ENCODE peak calls at places on chromosomes 5 and 9, in four cellular contexts. One of them, this sample, is unnamed.

GRCh38 chr9:128145536-128145935 is 3.7 kb upstream of the LCN2 start:
- DNase-seq in H1: no peak
- DNase-seq in K562: no peak
- DNase-seq in HepG2: no peak
- DNase-seq in this sample: no peak

GRCh38 chr5:95283022-95283615 is 1.8 kb downstream of the MCTP1 start:
- DNase-seq in K562: no peak
- DNase-seq in HepG2: no peak
- DNase-seq in H1: no peak
- DNase-seq in this sample: no peak

GRCh38 chr5:67206381-67207328 is 10.1 kb upstream of the CD180 start:
- DNase-seq in K562: peak
- DNase-seq in H1: no peak
- DNase-seq in HepG2: peak
- DNase-seq in this sample: peak

GRCh38 chr5:72661405-72661804 is 154.2 kb upstream of the ZNF366 start:
- DNase-seq in HepG2: no peak
- DNase-seq in K562: no peak
- DNase-seq in H1: no peak
- DNase-seq in this sample: peak

GRCh38 chr9:113322671-113323070 is 17.4 kb downstream of the WDR31 start:
- DNase-seq in H1: no peak
- DNase-seq in K562: no peak
- DNase-seq in HepG2: no peak
- DNase-seq in this sample: no peak

GRCh38 chr5:40904205-40904993 is 4.9 kb upstream of the C7 start:
- DNase-seq in H1: peak
- DNase-seq in K562: peak
- DNase-seq in HepG2: peak
- DNase-seq in this sample: peak

GRCh38 chr5:35851282-35851681 is 5.4 kb upstream of the IL7R start:
- DNase-seq in H1: no peak
- DNase-seq in K562: no peak
- DNase-seq in HepG2: no peak
- DNase-seq in this sample: no peak

GRCh38 chr5:83608122-83608521 is 112.5 kb downstream of the HAPLN1 start:
- DNase-seq in K562: peak
- DNase-seq in H1: peak
- DNase-seq in HepG2: peak
- DNase-seq in this sample: peak

GRCh38 chr9:110809038-110809595 is 140.5 kb downstream of the MUSK start:
- DNase-seq in K562: no peak
- DNase-seq in H1: no peak
- DNase-seq in HepG2: no peak
- DNase-seq in this sample: no peak

GRCh38 chr5:25119654-25120053 is 474.9 kb upstream of the CDH10 start:
- DNase-seq in HepG2: peak
- DNase-seq in K562: peak
- DNase-seq in H1: no peak
- DNase-seq in this sample: peak

GRCh38 chr5:67969631-67970030 is 245.9 kb upstream of the PIK3R1 start:
- DNase-seq in HepG2: no peak
- DNase-seq in K562: no peak
- DNase-seq in H1: no peak
- DNase-seq in this sample: no peak

GRCh38 chr5:140381972-140382371 is 19.7 kb upstream of the ANKHD1 start:
- DNase-seq in HepG2: no peak
- DNase-seq in H1: no peak
- DNase-seq in K562: peak
- DNase-seq in this sample: no peak

GRCh38 chr5:148202531-148203092 is at the start of gene SPINK6:
- DNase-seq in K562: no peak
- DNase-seq in H1: no peak
- DNase-seq in HepG2: no peak
- DNase-seq in this sample: no peak

GRCh38 chr9:129751841-129752801 is 721 bp downstream of the PTGES start:
- DNase-seq in HepG2: no peak
- DNase-seq in H1: no peak
- DNase-seq in K562: no peak
- DNase-seq in this sample: no peak

GRCh38 chr5:94776167-94776566 is 157.7 kb downstream of the SLF1 start:
- DNase-seq in K562: no peak
- DNase-seq in HepG2: no peak
- DNase-seq in H1: no peak
- DNase-seq in this sample: no peak

GRCh38 chr9:99722852-99723251 is 98.8 kb upstream of the NR4A3 start:
- DNase-seq in K562: no peak
- DNase-seq in HepG2: no peak
- DNase-seq in H1: no peak
- DNase-seq in this sample: no peak

GRCh38 chr5:149432861-149433462 is 53.9 kb upstream of the IL17B start:
- DNase-seq in HepG2: no peak
- DNase-seq in K562: no peak
- DNase-seq in H1: no peak
- DNase-seq in this sample: no peak

GRCh38 chr5:10860645-10861455 is 99.8 kb upstream of the DAP start:
- DNase-seq in H1: no peak
- DNase-seq in HepG2: no peak
- DNase-seq in K562: no peak
- DNase-seq in this sample: no peak

GRCh38 chr5:11791777-11792176 is 112.5 kb downstream of the CTNND2 start:
- DNase-seq in H1: no peak
- DNase-seq in HepG2: no peak
- DNase-seq in K562: no peak
- DNase-seq in this sample: no peak

GRCh38 chr9:108933641-108934322 is at the start of gene ELP1:
- DNase-seq in H1: peak
- DNase-seq in HepG2: peak
- DNase-seq in K562: peak
- DNase-seq in this sample: peak

GRCh38 chr5:144309265-144309664 is 138.6 kb downstream of the KCTD16 start:
- DNase-seq in K562: no peak
- DNase-seq in H1: no peak
- DNase-seq in HepG2: peak
- DNase-seq in this sample: no peak

DNA sequence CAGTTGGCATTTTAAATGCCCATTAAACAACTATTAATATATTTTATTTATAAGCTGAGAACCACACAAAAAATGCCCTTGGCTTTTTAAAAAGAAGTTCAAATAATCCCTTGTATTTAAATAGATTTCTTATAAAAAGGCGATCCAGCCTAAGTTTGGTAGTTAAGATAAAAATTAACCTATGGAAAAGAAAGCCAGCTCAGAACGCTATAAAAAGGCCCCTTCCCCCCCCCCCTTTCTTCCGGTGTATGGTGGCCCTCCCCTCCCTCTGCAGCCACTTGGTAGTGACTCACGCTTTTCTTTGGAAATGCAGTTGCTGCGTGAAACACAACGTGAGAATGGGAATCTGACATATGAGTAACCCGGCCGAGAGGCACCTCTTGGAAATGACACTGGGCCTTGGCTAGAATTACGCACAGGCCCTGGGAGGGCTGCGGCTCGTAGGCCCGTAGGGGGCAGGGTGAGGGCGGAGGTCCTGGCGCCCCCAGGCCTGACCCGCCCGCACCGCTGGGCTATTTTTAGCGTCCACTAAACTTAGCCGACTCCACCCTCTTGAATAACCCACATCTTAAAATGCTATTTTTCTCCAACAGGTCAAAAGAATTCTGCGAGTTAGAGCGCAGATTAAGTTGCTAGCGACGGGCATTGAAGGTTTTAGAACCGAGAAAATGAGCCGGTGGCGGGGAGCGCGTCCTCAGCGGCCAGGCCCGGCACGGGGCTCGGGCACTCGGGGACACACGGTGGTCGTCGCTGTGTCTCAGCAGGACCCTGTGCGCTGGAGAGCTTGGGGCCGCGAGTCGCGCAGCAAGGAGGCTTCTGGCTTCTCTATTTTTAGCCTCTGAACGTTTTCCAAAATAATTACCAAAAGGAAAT is 168.7 kb downstream of the AUH start:
- DNase-seq in K562: peak
- DNase-seq in HepG2: peak
- DNase-seq in H1: peak
- DNase-seq in this sample: peak
- TF ChIP-seq EP300 in K562: peak
- TF ChIP-seq EP300 in HepG2: peak
- TF ChIP-seq EP300 in H1: no peak
- TF ChIP-seq EP300 in this sample: peak

DNA sequence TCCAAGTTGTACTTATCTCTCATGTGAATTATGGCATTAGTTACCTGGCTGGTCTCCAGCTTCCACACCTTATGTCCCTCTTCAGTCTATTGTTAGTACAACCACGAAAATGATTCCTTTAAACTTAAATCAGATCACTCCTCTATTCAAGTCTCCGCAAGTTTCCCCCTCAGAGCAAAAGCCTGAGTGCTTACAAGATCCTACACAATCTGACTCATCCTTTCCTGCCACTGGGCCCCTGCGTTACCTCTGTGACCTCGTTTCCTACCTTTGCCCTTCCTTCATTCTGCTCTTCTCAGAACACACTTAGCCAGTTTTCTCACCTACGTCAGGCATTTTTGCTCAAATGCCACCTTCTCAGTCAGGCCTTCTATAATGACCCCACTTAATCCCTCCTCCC is 45.1 kb upstream of the GLIS3 start:
- DNase-seq in K562: no peak
- DNase-seq in HepG2: no peak
- DNase-seq in H1: no peak
- DNase-seq in this sample: no peak
- TF ChIP-seq PHF8 in K562: no peak
- TF ChIP-seq PHF8 in HepG2: no peak
- TF ChIP-seq PHF8 in H1: no peak
- TF ChIP-seq PHF8 in this sample: no peak

DNA sequence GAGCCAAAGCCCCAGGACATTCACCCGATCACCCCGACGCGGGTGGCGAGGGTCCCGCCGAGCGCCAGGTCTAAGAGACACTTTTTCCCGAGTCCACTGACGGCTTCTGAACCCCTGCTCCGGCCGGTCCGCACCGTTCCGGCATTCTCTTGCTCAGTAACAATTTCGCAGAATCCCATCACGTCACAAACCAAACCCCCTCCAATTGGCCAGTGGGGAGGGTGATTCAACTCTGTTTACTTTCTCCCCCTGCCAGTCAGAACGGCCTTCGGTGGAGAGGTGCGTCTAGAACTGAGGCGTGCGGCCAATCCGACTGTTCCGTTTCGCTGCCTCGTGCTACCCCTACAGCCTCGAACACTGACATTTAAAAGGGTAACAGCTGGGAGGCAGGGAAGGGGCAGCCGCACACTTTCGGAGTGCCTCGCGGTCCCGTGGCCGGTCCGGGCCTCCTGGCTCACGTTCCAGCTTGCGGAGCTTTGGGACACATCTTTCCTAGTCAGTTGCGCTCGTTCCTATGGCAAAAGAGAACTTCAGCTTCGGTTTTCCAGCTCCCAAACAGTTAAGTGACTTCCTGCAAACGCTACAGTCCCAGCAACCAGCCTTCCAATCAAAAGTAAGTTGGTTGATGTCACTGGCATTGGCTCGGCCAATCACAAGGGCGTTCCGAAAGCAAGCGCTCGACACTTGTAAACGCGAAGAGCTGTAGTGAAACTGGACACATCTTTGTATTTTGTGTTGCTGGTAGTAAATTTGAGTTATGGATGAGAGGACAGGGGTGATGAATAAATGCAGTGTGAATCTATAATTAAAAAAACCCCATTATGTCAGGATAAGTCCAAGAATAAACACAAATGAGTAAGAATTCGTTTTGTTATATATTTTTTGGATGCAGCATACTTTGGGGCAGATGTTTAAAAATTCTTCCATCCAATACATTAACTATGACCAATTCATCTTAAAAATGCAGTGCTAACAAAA is at the start of gene KLF9:
- DNase-seq in K562: peak
- DNase-seq in HepG2: peak
- DNase-seq in H1: peak
- DNase-seq in this sample: peak
- TF ChIP-seq EP300 in K562: no peak
- TF ChIP-seq EP300 in HepG2: peak
- TF ChIP-seq EP300 in H1: no peak
- TF ChIP-seq EP300 in this sample: no peak

DNA sequence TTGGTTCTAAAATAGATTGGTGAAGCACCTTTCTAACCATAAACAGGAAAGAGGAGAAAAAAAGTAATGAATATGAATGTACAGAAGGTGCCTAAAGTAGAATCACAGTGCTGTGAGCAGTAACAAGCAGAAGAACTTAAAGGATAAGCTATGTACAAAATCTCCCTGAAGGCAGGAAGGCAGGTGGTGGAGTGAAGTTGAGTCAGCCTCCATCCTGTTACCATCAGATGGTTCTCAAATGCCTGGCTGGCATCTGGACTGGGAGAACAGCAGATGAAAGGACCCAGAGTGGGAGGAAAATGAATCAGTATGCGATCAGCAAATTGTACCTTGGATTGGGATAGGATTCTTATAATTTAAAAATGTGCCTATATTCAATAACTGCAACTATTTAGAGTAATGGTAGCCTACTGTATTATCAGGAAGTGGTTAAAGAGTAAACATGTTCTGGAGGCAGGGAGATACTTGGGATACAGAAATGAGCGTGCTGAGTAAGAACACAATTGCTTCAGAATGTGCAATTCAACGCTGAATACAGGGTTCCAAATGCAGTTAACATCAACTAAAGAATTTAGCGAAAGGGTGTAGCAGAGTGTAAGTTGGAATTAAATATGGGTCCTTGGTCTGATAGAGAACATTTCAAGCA is 21.1 kb upstream of the FER start:
- DNase-seq in K562: peak
- DNase-seq in H1: no peak
- DNase-seq in HepG2: no peak
- DNase-seq in this sample: no peak
- TF ChIP-seq PHF8 in K562: no peak
- TF ChIP-seq PHF8 in H1: no peak
- TF ChIP-seq PHF8 in HepG2: no peak
- TF ChIP-seq PHF8 in this sample: no peak

This sample was measured in A549.